ENCODE peak calls at places on chromosomes 12 and 14, in eight cellular contexts. M is upper lobe of left lung; K is heart left ventricle; B is RWPE2; C is heart right ventricle; W is activated CD8-positive, alpha-beta T cell treated with anti-CD3 and anti-CD28 coated beads for 36 hours; P is upper lobe of right lung; R is GM12878. A is an unnamed sample.

GRCh38 chr14:54549862-54550261 is 17.1 kb upstream of the SAMD4A start:
- ATAC-seq in C (no peak), W (no peak), B (no peak), M (no peak), R (no peak), K (no peak), P (no peak), A (no peak)

GRCh38 chr14:106556665-106557289 is 1030.4 kb downstream of the TMEM121 start:
- ATAC-seq in K (no peak), B (peak), R (peak), C (no peak), M (no peak), P (peak), W (peak), A (no peak)

GRCh38 chr14:59251811-59252771 is 63.6 kb downstream of the DAAM1 start:
- ATAC-seq in R (no peak), K (no peak), C (no peak), W (no peak), B (peak), P (no peak), M (no peak), A (no peak)

GRCh38 chr14:103563089-103563620 is 395 bp downstream of the COA8 start:
- ATAC-seq in C (peak), B (peak), W (peak), R (peak), K (peak), M (peak), P (peak), A (peak)

GRCh38 chr14:61090432-61091216 is 109.6 kb downstream of the SLC38A6 start:
- ATAC-seq in B (no peak), M (no peak), P (peak), K (no peak), C (no peak), R (peak), W (peak), A (no peak)

GRCh38 chr12:95687937-95688336 is 102.6 kb downstream of the NTN4 start:
- ATAC-seq in C (no peak), M (no peak), B (peak), W (no peak), R (no peak), K (no peak), P (no peak), A (no peak)

GRCh38 chr12:95574030-95574429 is 22.8 kb upstream of the USP44 start:
- ATAC-seq in R (peak), B (no peak), P (no peak), K (no peak), M (no peak), C (no peak), W (no peak), A (no peak)

GRCh38 chr14:37171678-37172023 is 755 bp downstream of the SLC25A21 start:
- ATAC-seq in P (no peak), K (no peak), B (peak), R (no peak), W (no peak), M (peak), C (peak), A (peak)

GRCh38 chr12:52530905-52531304 is 10.7 kb upstream of the KRT5 start:
- ATAC-seq in K (no peak), M (no peak), C (no peak), P (no peak), W (no peak), B (no peak), R (no peak), A (no peak)

GRCh38 chr12:77214136-77214535 is 148.8 kb upstream of the E2F7 start:
- ATAC-seq in M (no peak), W (no peak), B (peak), R (no peak), K (no peak), P (no peak), C (no peak), A (no peak)

GRCh38 chr12:78865297-78865955 is 852 bp downstream of the SYT1 start:
- ATAC-seq in M (no peak), B (no peak), W (no peak), C (no peak), P (no peak), R (no peak), K (no peak), A (no peak)

GRCh38 chr12:22282283-22282682 is 52.2 kb downstream of the ST8SIA1 start:
- ATAC-seq in W (no peak), R (no peak), K (peak), P (no peak), M (peak), C (peak), B (peak), A (peak)

GRCh38 chr12:105352940-105353635 is 22.6 kb downstream of the C12orf75 start:
- ATAC-seq in M (no peak), C (no peak), B (no peak), W (no peak), K (no peak), P (no peak), R (no peak), A (no peak)

GRCh38 chr14:77140937-77141591 is 527 bp downstream of the ZDHHC22 start:
- ATAC-seq in C (peak), W (peak), P (peak), B (peak), M (peak), R (peak), K (peak), A (no peak)

GRCh38 chr14:28001002-28001401 is 765.6 kb upstream of the FOXG1 start:
- ATAC-seq in M (no peak), R (no peak), P (no peak), W (no peak), K (no peak), B (no peak), C (no peak), A (no peak)

GRCh38 chr12:124488520-124488919 is 78.9 kb downstream of the NCOR2 start:
- ATAC-seq in M (no peak), K (peak), C (no peak), P (no peak), W (no peak), R (no peak), B (no peak), A (peak)

GRCh38 chr12:52977195-52977594 is 28.3 kb downstream of the KRT18 start:
- ATAC-seq in K (no peak), C (no peak), B (no peak), M (no peak), R (no peak), P (no peak), W (no peak), A (no peak)

GRCh38 chr12:53486730-53487487 is 12.3 kb downstream of the MAP3K12 start:
- ATAC-seq in P (peak), K (no peak), B (no peak), C (no peak), R (no peak), M (no peak), W (no peak), A (no peak)

GRCh38 chr12:54393743-54394142 is 9.2 kb upstream of the ZNF385A start:
- ATAC-seq in R (no peak), M (peak), W (no peak), B (no peak), K (no peak), P (peak), C (no peak), A (no peak)

GRCh38 chr14:92511472-92512247 is 1.9 kb upstream of the RIN3 start:
- ATAC-seq in R (no peak), P (peak), W (no peak), B (peak), K (peak), M (peak), C (peak), A (peak)

GRCh38 chr14:92513966-92514843 is 624 bp downstream of the RIN3 start:
- ATAC-seq in W (peak), B (peak), K (peak), P (peak), M (peak), R (peak), C (peak), A (peak)

GRCh38 chr14:92512807-92513203 is 776 bp upstream of the RIN3 start:
- ATAC-seq in C (no peak), K (no peak), P (no peak), R (no peak), W (no peak), B (no peak), M (no peak), A (no peak)

GRCh38 chr14:92513204-92513965 is at the start of gene RIN3:
- ATAC-seq in M (peak), R (peak), P (peak), B (peak), C (peak), K (peak), W (peak), A (peak)

GRCh38 chr14:92510972-92511371 is 2.6 kb upstream of the RIN3 start:
- ATAC-seq in P (no peak), M (no peak), B (no peak), R (no peak), W (no peak), K (no peak), C (no peak), A (no peak)
- TF ChIP-seq CTCF in P (no peak), M (no peak), B (peak), R (no peak), W (no peak), K (no peak), C (no peak), A (no peak)

GRCh38 chr12:41681898-41682297 is 462.8 kb downstream of the GXYLT1 start:
- ATAC-seq in W (no peak), M (no peak), K (no peak), R (no peak), B (no peak), P (no peak), C (no peak), A (no peak)

GRCh38 chr12:41683513-41683912 is 461.2 kb downstream of the GXYLT1 start:
- ATAC-seq in B (no peak), W (no peak), C (no peak), P (no peak), R (no peak), K (no peak), M (no peak), A (no peak)

GRCh38 chr12:41680155-41680554 is 464.5 kb downstream of the GXYLT1 start:
- ATAC-seq in P (no peak), R (no peak), C (no peak), W (no peak), B (no peak), M (no peak), K (no peak), A (no peak)

GRCh38 chr12:41683023-41683422 is 461.7 kb downstream of the GXYLT1 start:
- ATAC-seq in K (no peak), C (no peak), M (no peak), R (peak), W (no peak), B (no peak), P (no peak), A (no peak)

GRCh38 chr12:41684997-41685396 is 459.7 kb downstream of the GXYLT1 start:
- ATAC-seq in K (no peak), M (no peak), R (no peak), W (no peak), B (no peak), C (no peak), P (no peak), A (no peak)
- TF ChIP-seq CTCF in K (no peak), M (no peak), R (no peak), W (no peak), B (peak), C (no peak), P (no peak), A (peak)

DNA sequence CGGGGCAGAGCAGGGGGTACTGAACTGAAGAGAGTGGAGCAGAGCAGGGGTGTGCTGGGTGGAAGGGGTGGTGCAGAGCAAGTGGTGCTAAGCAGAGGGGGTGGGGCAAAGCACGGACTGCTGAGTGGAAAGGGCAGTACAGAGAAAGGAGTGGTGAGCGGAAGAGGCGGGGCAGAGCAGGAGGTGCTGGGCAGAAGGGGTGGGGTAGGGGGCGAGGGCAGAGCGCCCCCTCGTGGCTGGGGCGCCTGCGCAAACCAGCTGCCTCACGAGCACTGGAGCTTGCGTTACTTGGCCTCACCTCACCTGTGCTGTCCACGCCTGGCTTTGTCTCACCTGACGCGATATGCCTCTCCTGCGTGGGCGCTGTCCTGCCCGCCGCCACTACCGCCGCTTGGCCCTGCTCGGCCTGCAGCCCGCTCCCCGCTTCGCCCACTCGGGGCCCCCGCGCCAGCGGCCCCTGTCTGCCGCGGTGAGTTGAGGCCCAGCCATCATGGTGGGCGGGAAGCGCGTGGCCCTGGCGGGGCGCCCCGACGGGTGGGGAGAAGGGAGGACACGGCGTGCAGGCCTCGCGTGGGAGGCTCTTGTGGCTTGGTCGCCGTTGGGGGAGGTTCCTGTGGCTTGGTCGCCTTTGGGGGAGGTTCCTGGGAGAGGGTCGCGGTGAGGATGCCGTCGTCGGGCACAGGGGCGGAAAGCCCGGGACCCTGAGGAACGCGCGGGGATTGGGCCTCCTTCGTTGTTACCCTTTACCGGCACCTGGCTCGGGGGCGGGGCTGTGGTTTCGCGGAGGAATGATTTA is at the start of gene COX8C:
- ATAC-seq in C (no peak), B (no peak), W (no peak), P (peak), R (no peak), K (no peak), M (no peak), A (no peak)
- TF ChIP-seq CTCF in C (no peak), B (no peak), W (no peak), P (no peak), R (no peak), K (no peak), M (no peak), A (no peak)

GRCh38 chr12:82567688-82568087 is 119.0 kb upstream of the TMTC2 start:
- ATAC-seq in C (no peak), B (no peak), P (no peak), W (no peak), R (no peak), K (no peak), M (no peak), A (no peak)

DNA sequence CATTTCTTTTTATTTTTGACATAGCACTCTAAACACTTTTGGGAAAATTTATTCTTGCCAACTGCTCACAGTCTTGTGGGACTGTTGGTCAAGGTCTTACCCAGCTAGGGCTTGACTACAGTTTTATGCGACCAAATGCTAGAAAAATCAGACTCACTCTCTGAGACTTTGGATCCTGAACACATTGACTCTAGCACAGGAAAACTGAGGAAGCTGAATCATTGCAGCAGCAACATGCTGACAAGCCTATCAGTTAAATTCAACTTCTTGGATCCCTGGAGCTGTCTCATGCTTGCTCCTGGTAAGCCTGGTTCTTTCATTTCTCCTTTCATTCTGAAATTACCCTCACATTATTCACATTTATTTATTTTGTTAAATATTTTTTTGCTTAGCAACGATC is 120.7 kb upstream of the TMTC2 start:
- ATAC-seq in W (no peak), M (no peak), C (no peak), B (no peak), R (no peak), P (no peak), K (no peak), A (no peak)
- TF ChIP-seq CTCF in W (no peak), M (no peak), C (no peak), B (no peak), R (no peak), P (no peak), K (no peak), A (no peak)

GRCh38 chr12:110705309-110705708 is 16.4 kb upstream of the HVCN1 start:
- ATAC-seq in M (no peak), P (no peak), C (no peak), B (no peak), R (no peak), K (no peak), W (no peak), A (no peak)

GRCh38 chr12:110704231-110704630 is 15.3 kb upstream of the HVCN1 start:
- ATAC-seq in W (no peak), K (no peak), C (no peak), B (no peak), P (no peak), R (no peak), M (no peak), A (no peak)

GRCh38 chr12:110708917-110709316 is 20.0 kb upstream of the HVCN1 start:
- ATAC-seq in B (no peak), K (no peak), P (no peak), R (no peak), W (no peak), C (no peak), M (no peak), A (no peak)

GRCh38 chr12:110702081-110702480 is 13.2 kb upstream of the HVCN1 start:
- ATAC-seq in W (no peak), B (no peak), R (no peak), P (no peak), K (no peak), C (no peak), M (no peak), A (no peak)

GRCh38 chr12:110704750-110705149 is 15.8 kb upstream of the HVCN1 start:
- ATAC-seq in C (no peak), W (no peak), B (peak), M (no peak), K (no peak), P (peak), R (peak), A (no peak)
- TF ChIP-seq CTCF in C (no peak), W (no peak), B (peak), M (no peak), K (no peak), P (no peak), R (peak), A (no peak)

A was measured in gastroesophageal sphincter.